ENCODE peak calls at places on chromosome 21, in six cellular contexts. One of them, this sample, is unnamed.
A peak's percentile ranks its signal among the peaks of the same experiment; 100 is the strongest.

GRCh38 chr21:18147678-18148077 is 97.0 kb upstream of the CHODL start:
- DNase-seq in BE2C: no peak
- DNase-seq in HFF-Myc: no peak
- DNase-seq in PC-3: peak; percentile 9
- DNase-seq in cardiac fibroblast: no peak
- DNase-seq in psoas muscle: no peak
- DNase-seq in this sample: no peak

GRCh38 chr21:16241021-16241420 is 511.2 kb downstream of the USP25 start:
- DNase-seq in BE2C: no peak
- DNase-seq in HFF-Myc: no peak
- DNase-seq in PC-3: no peak
- DNase-seq in cardiac fibroblast: no peak
- DNase-seq in psoas muscle: no peak
- DNase-seq in this sample: no peak

GRCh38 chr21:38486705-38487104 is 11.6 kb downstream of the ERG start:
- DNase-seq in BE2C: no peak
- DNase-seq in HFF-Myc: no peak
- DNase-seq in PC-3: no peak
- DNase-seq in cardiac fibroblast: peak; percentile 13
- DNase-seq in psoas muscle: no peak
- DNase-seq in this sample: no peak

GRCh38 chr21:43262427-43262826 is 93.6 kb downstream of the CRYAA start:
- DNase-seq in BE2C: peak; percentile 29
- DNase-seq in HFF-Myc: no peak
- DNase-seq in PC-3: no peak
- DNase-seq in cardiac fibroblast: peak; percentile 8
- DNase-seq in psoas muscle: peak; percentile 62
- DNase-seq in this sample: no peak

GRCh38 chr21:25396135-25396711 is 211.1 kb downstream of the MRPL39 start:
- DNase-seq in BE2C: no peak
- DNase-seq in HFF-Myc: no peak
- DNase-seq in PC-3: no peak
- DNase-seq in cardiac fibroblast: no peak
- DNase-seq in psoas muscle: no peak
- DNase-seq in this sample: peak; percentile 74

GRCh38 chr21:37917612-37918011 is 1.4 kb upstream of the KCNJ6 start:
- DNase-seq in BE2C: no peak
- DNase-seq in HFF-Myc: no peak
- DNase-seq in PC-3: peak; percentile 62
- DNase-seq in cardiac fibroblast: peak; percentile 74
- DNase-seq in psoas muscle: no peak
- DNase-seq in this sample: no peak

GRCh38 chr21:46438241-46438640 is 20.4 kb upstream of the DIP2A start:
- DNase-seq in BE2C: no peak
- DNase-seq in HFF-Myc: no peak
- DNase-seq in PC-3: no peak
- DNase-seq in cardiac fibroblast: no peak
- DNase-seq in psoas muscle: peak; percentile 48
- DNase-seq in this sample: no peak

GRCh38 chr21:31946236-31946635 is 73.4 kb downstream of the HUNK start:
- DNase-seq in BE2C: no peak
- DNase-seq in HFF-Myc: no peak
- DNase-seq in PC-3: no peak
- DNase-seq in cardiac fibroblast: no peak
- DNase-seq in psoas muscle: no peak
- DNase-seq in this sample: no peak

GRCh38 chr21:37452222-37452621 is 85.6 kb downstream of the DYRK1A start:
- DNase-seq in BE2C: no peak
- DNase-seq in HFF-Myc: peak; percentile 35
- DNase-seq in PC-3: no peak
- DNase-seq in cardiac fibroblast: peak; percentile 88
- DNase-seq in psoas muscle: peak; percentile 59
- DNase-seq in this sample: no peak

GRCh38 chr21:34020005-34020847 is 53.2 kb upstream of the MRPS6 start:
- DNase-seq in BE2C: no peak
- DNase-seq in HFF-Myc: no peak
- DNase-seq in PC-3: no peak
- DNase-seq in cardiac fibroblast: no peak
- DNase-seq in psoas muscle: no peak
- DNase-seq in this sample: peak; percentile 78
- TF ChIP-seq CTCF in BE2C: no peak
- TF ChIP-seq CTCF in HFF-Myc: no peak
- TF ChIP-seq CTCF in PC-3: peak; percentile 19
- TF ChIP-seq CTCF in cardiac fibroblast: no peak
- TF ChIP-seq CTCF in psoas muscle: no peak
- TF ChIP-seq CTCF in this sample: peak; percentile 43

GRCh38 chr21:45102391-45102932 is 28.1 kb downstream of the ADARB1 start:
- DNase-seq in BE2C: no peak
- DNase-seq in HFF-Myc: peak; percentile 39
- DNase-seq in PC-3: peak; percentile 89
- DNase-seq in cardiac fibroblast: peak; percentile 67
- DNase-seq in psoas muscle: no peak
- DNase-seq in this sample: no peak

GRCh38 chr21:45100866-45101265 is 26.5 kb downstream of the ADARB1 start:
- DNase-seq in BE2C: no peak
- DNase-seq in HFF-Myc: no peak
- DNase-seq in PC-3: no peak
- DNase-seq in cardiac fibroblast: no peak
- DNase-seq in psoas muscle: no peak
- DNase-seq in this sample: no peak

GRCh38 chr21:45104560-45104959 is 30.2 kb downstream of the ADARB1 start:
- DNase-seq in BE2C: peak; percentile 47
- DNase-seq in HFF-Myc: no peak
- DNase-seq in PC-3: peak; percentile 43
- DNase-seq in cardiac fibroblast: peak; percentile 52
- DNase-seq in psoas muscle: no peak
- DNase-seq in this sample: no peak

GRCh38 chr21:45105906-45106485 is 31.6 kb downstream of the ADARB1 start:
- DNase-seq in BE2C: no peak
- DNase-seq in HFF-Myc: no peak
- DNase-seq in PC-3: no peak
- DNase-seq in cardiac fibroblast: peak; percentile 12
- DNase-seq in psoas muscle: no peak
- DNase-seq in this sample: no peak

GRCh38 chr21:45103966-45104520 is 29.7 kb downstream of the ADARB1 start:
- DNase-seq in BE2C: no peak
- DNase-seq in HFF-Myc: no peak
- DNase-seq in PC-3: no peak
- DNase-seq in cardiac fibroblast: no peak
- DNase-seq in psoas muscle: no peak
- DNase-seq in this sample: no peak
- H3K4me3 ChIP-seq in BE2C: no peak overlapping the region
- H3K4me3 ChIP-seq in HFF-Myc: no peak overlapping the region
- H3K4me3 ChIP-seq in PC-3: no peak overlapping the region
- H3K4me3 ChIP-seq in cardiac fibroblast: no peak overlapping the region
- H3K4me3 ChIP-seq in psoas muscle: no peak overlapping the region
- H3K4me3 ChIP-seq in this sample: no peak overlapping the region

GRCh38 chr21:19810779-19811178 is 1187.4 kb upstream of the NCAM2 start:
- DNase-seq in BE2C: no peak
- DNase-seq in HFF-Myc: no peak
- DNase-seq in PC-3: no peak
- DNase-seq in cardiac fibroblast: no peak
- DNase-seq in psoas muscle: no peak
- DNase-seq in this sample: no peak
- TF ChIP-seq CTCF in BE2C: no peak
- TF ChIP-seq CTCF in HFF-Myc: no peak
- TF ChIP-seq CTCF in PC-3: no peak
- TF ChIP-seq CTCF in cardiac fibroblast: no peak
- TF ChIP-seq CTCF in psoas muscle: no peak
- TF ChIP-seq CTCF in this sample: no peak

GRCh38 chr21:35027558-35028450 is 21.3 kb downstream of the RUNX1 start:
- DNase-seq in BE2C: no peak
- DNase-seq in HFF-Myc: no peak
- DNase-seq in PC-3: no peak
- DNase-seq in cardiac fibroblast: no peak
- DNase-seq in psoas muscle: no peak
- DNase-seq in this sample: no peak

GRCh38 chr21:35025206-35026152 is 23.6 kb downstream of the RUNX1 start:
- DNase-seq in BE2C: no peak
- DNase-seq in HFF-Myc: no peak
- DNase-seq in PC-3: no peak
- DNase-seq in cardiac fibroblast: no peak
- DNase-seq in psoas muscle: no peak
- DNase-seq in this sample: no peak

GRCh38 chr21:35026153-35026499 is 23.0 kb downstream of the RUNX1 start:
- DNase-seq in BE2C: no peak
- DNase-seq in HFF-Myc: no peak
- DNase-seq in PC-3: no peak
- DNase-seq in cardiac fibroblast: no peak
- DNase-seq in psoas muscle: no peak
- DNase-seq in this sample: no peak

GRCh38 chr21:35028451-35028757 is 20.7 kb downstream of the RUNX1 start:
- DNase-seq in BE2C: no peak
- DNase-seq in HFF-Myc: no peak
- DNase-seq in PC-3: no peak
- DNase-seq in cardiac fibroblast: no peak
- DNase-seq in psoas muscle: no peak
- DNase-seq in this sample: no peak

GRCh38 chr21:35026617-35027557 is 22.2 kb downstream of the RUNX1 start:
- DNase-seq in BE2C: no peak
- DNase-seq in HFF-Myc: no peak
- DNase-seq in PC-3: no peak
- DNase-seq in cardiac fibroblast: peak; percentile 49
- DNase-seq in psoas muscle: peak; percentile 76
- DNase-seq in this sample: peak; percentile 51
- H3K4me3 ChIP-seq in BE2C: no peak overlapping the region
- H3K4me3 ChIP-seq in HFF-Myc: no peak overlapping the region
- H3K4me3 ChIP-seq in PC-3: no peak overlapping the region
- H3K4me3 ChIP-seq in cardiac fibroblast: no peak overlapping the region
- H3K4me3 ChIP-seq in psoas muscle: peak overlapping the region; percentile 11
- H3K4me3 ChIP-seq in this sample: peak overlapping the region; percentile 38

DNA sequence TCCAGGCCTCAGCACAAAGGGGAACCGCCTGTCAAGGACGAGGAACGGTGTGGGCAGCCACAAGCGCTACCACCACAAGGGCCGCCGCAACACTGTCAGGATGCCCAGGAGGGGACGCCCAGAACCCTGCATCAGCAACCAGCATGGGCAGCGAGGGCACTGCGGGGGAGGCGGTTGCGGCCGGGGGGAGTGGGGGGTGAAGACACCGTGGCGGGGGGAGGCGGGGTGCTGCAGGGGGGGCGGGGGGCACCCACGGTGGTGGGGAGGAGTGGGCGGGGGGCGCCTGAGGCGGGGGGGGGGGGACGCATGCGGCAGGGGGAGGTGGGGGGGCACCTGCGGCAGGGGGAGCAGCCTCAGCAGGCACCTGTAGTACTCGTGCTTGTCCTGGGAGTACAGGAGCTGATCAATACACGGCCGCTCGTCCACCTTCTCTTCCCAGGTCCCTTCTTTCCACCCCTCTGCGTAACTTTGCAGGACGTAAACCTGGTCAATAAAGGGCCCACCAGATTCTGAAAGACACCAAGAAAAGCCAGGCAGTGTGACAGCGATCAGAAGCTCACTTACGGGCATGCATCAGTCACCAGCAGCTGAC is 4.6 kb downstream of the POFUT2 start:
- DNase-seq in BE2C: no peak
- DNase-seq in HFF-Myc: no peak
- DNase-seq in PC-3: no peak
- DNase-seq in cardiac fibroblast: no peak
- DNase-seq in psoas muscle: peak; percentile 36
- DNase-seq in this sample: no peak
- TF ChIP-seq CTCF in BE2C: no peak
- TF ChIP-seq CTCF in HFF-Myc: no peak
- TF ChIP-seq CTCF in PC-3: no peak
- TF ChIP-seq CTCF in cardiac fibroblast: no peak
- TF ChIP-seq CTCF in psoas muscle: no peak
- TF ChIP-seq CTCF in this sample: no peak